ENCODE peak calls at places on chromosome 14, in five cellular contexts. Y is C1 segment of cervical spinal cord; P is activated naive CD4-positive, alpha-beta T cell treated with anti-CD3 and anti-CD28 coated beads for 36 hours; N is neural progenitor cell; U is NCI-H1417 treated with DMSO at 0.1 percent for 48 hours. L is an unnamed sample.

GRCh38 chr14:91940209-91940608 is 7.3 kb downstream of the FBLN5 start:
- DNase-seq in Y (no peak), N (no peak), U (no peak), P (no peak), L (no peak)

GRCh38 chr14:24115451-24116110 is 832 bp upstream of the NRL start:
- DNase-seq in P (no peak), U (no peak), Y (no peak), N (no peak), L (no peak)

GRCh38 chr14:53967606-53968005 is 11.0 kb upstream of the BMP4 start:
- DNase-seq in U (no peak), N (no peak), Y (no peak), P (no peak), L (no peak)

GRCh38 chr14:68894123-68894522 is 85.0 kb downstream of the ACTN1 start:
- DNase-seq in P (no peak), Y (no peak), U (no peak), N (no peak), L (no peak)

GRCh38 chr14:99671230-99672224 is 12.6 kb upstream of the CYP46A1 start:
- DNase-seq in U (no peak), Y (peak), N (peak), P (no peak), L (peak)

GRCh38 chr14:58315606-58316005 is 17.3 kb downstream of the ARID4A start:
- DNase-seq in P (no peak), N (no peak), U (no peak), Y (no peak), L (no peak)

GRCh38 chr14:77612011-77612620 is 4.3 kb downstream of the SPTLC2 start:
- DNase-seq in P (no peak), N (no peak), Y (no peak), U (no peak), L (no peak)

GRCh38 chr14:50116986-50117385 is 614 bp upstream of the VCPKMT start:
- DNase-seq in U (no peak), P (no peak), Y (no peak), N (no peak), L (peak)

GRCh38 chr14:92582706-92583452 is 69.3 kb downstream of the RIN3 start:
- DNase-seq in Y (no peak), P (peak), N (no peak), U (no peak), L (no peak)

GRCh38 chr14:85934886-85935254 is 404.9 kb downstream of the FLRT2 start:
- DNase-seq in P (no peak), U (no peak), Y (no peak), N (no peak), L (no peak)

GRCh38 chr14:57266060-57266459 is 2.6 kb downstream of the EXOC5 start:
- DNase-seq in U (no peak), N (no peak), P (no peak), Y (no peak), L (no peak)

GRCh38 chr14:33017016-33017415 is 78.3 kb downstream of the NPAS3 start:
- DNase-seq in P (no peak), Y (no peak), N (no peak), U (no peak), L (no peak)

GRCh38 chr14:38209572-38210159 is 2.0 kb downstream of the SSTR1 start:
- DNase-seq in N (no peak), U (no peak), Y (no peak), P (no peak), L (no peak)

GRCh38 chr14:90698379-90698869 is 117.8 kb downstream of the TTC7B start:
- DNase-seq in U (no peak), Y (peak), N (no peak), P (no peak), L (peak)

GRCh38 chr14:51228890-51229289 is 11.2 kb upstream of the TMX1 start:
- DNase-seq in U (no peak), Y (no peak), P (no peak), N (no peak), L (no peak)

GRCh38 chr14:56135001-56135400 is 16.8 kb downstream of the PELI2 start:
- DNase-seq in P (no peak), U (no peak), Y (no peak), N (no peak), L (no peak)

GRCh38 chr14:52829527-52829926 is 38.1 kb upstream of the GNPNAT1 start:
- DNase-seq in N (no peak), P (no peak), U (peak), Y (no peak), L (no peak)

GRCh38 chr14:50770586-50770985 is 60.4 kb downstream of the NIN start:
- DNase-seq in P (no peak), Y (no peak), N (no peak), U (no peak), L (no peak)

GRCh38 chr14:65838565-65838964 is 426.0 kb downstream of the FUT8 start:
- DNase-seq in Y (no peak), P (no peak), U (no peak), N (no peak), L (no peak)

GRCh38 chr14:95531473-95531872 is 3.4 kb upstream of the GLRX5 start:
- DNase-seq in N (no peak), Y (no peak), P (no peak), U (no peak), L (no peak)

GRCh38 chr14:105700622-105701288 is 174.4 kb downstream of the TMEM121 start:
- DNase-seq in N (no peak), Y (no peak), U (no peak), P (peak), L (no peak)

GRCh38 chr14:73722581-73722980 is 8.4 kb upstream of the PNMA1 start:
- DNase-seq in P (no peak), N (no peak), Y (no peak), U (no peak), L (no peak)

GRCh38 chr14:74977164-74977900 is 21.9 kb upstream of the PGF start:
- DNase-seq in N (no peak), Y (no peak), P (no peak), U (no peak), L (no peak)

GRCh38 chr14:53534841-53535240 is 381.7 kb upstream of the DDHD1 start:
- DNase-seq in P (no peak), N (no peak), Y (no peak), U (no peak), L (no peak)

GRCh38 chr14:35420036-35420811 is 15.7 kb upstream of the NFKBIA start:
- DNase-seq in U (no peak), Y (no peak), N (no peak), P (no peak), L (no peak)